ENCODE peak calls at places on chromosomes 5 and 9, in five cellular contexts. D is neural progenitor cell, R is GM23338, L is GM23248, A is HCT116. S is an unnamed sample.

GRCh38 chr5:30040483-30041116 is 1152.9 kb upstream of the CDH6 start:
- DNase-seq in A (peak; percentile 15), R (peak; percentile 87), L (peak; percentile 52), D (peak; percentile 75), S (peak; percentile 72)

GRCh38 chr5:5542654-5543053 is 120.2 kb downstream of the ICE1 start:
- DNase-seq in A (no peak), R (no peak), L (no peak), D (no peak), S (no peak)

GRCh38 chr5:57216714-57217113 is 42.9 kb downstream of the GPBP1 start:
- DNase-seq in D (no peak), L (peak; percentile 71), R (no peak), A (no peak), S (no peak)

GRCh38 chr5:6781711-6782110 is 68.5 kb downstream of the TENT4A start:
- DNase-seq in D (no peak), L (peak; percentile 39), R (no peak), A (no peak), S (no peak)

GRCh38 chr9:70496244-70496643 is 81.8 kb upstream of the KLF9 start:
- DNase-seq in A (no peak), D (no peak), R (no peak), L (no peak), S (no peak)

GRCh38 chr9:28839778-28840430 is 1266.6 kb upstream of the C9orf72 start:
- DNase-seq in L (no peak), D (no peak), R (no peak), A (no peak), S (no peak)

GRCh38 chr5:179817071-179817840 is 3.4 kb upstream of the SQSTM1 start:
- DNase-seq in A (no peak), R (peak; percentile 58), D (peak; percentile 52), L (peak; percentile 46), S (no peak)

GRCh38 chr5:71782771-71783770 is 64.0 kb downstream of the CARTPT start:
- DNase-seq in R (peak; percentile 97), A (peak; percentile 59), D (peak; percentile 89), L (peak; percentile 92), S (peak; percentile 90)

GRCh38 chr9:278651-279050 is 64.0 kb downstream of the DOCK8 start:
- DNase-seq in R (no peak), D (no peak), L (no peak), A (no peak), S (no peak)

GRCh38 chr9:91222457-91222856 is 139.3 kb downstream of the AUH start:
- DNase-seq in A (no peak), L (no peak), R (no peak), D (no peak), S (no peak)

GRCh38 chr9:95626885-95627558 is 110.3 kb upstream of the PTCH1 start:
- DNase-seq in R (no peak), D (no peak), A (no peak), L (peak; percentile 20), S (no peak)

GRCh38 chr9:32378993-32379729 is 5.3 kb upstream of the ACO1 start:
- DNase-seq in D (peak; percentile 80), A (peak; percentile 67), L (peak; percentile 85), R (peak; percentile 84), S (peak; percentile 83)

GRCh38 chr9:96585426-96585825 is 34.2 kb downstream of the CDC14B start:
- DNase-seq in L (peak; percentile 16), A (no peak), R (no peak), D (no peak), S (no peak)

GRCh38 chr9:100515578-100516494 is 42.9 kb downstream of the TMEFF1 start:
- DNase-seq in R (peak; percentile 23), L (no peak), A (no peak), D (peak; percentile 16), S (peak; percentile 40)

GRCh38 chr5:72480836-72481235 is 26.4 kb downstream of the ZNF366 start:
- DNase-seq in D (no peak), L (no peak), A (no peak), R (no peak), S (peak; percentile 59)

GRCh38 chr9:38024036-38024681 is 44.9 kb downstream of the SHB start:
- DNase-seq in L (peak; percentile 80), A (no peak), D (peak; percentile 63), R (peak; percentile 62), S (peak; percentile 71)

GRCh38 chr5:160542840-160543239 is 121.2 kb downstream of the PTTG1 start:
- DNase-seq in L (no peak), R (no peak), D (no peak), A (no peak), S (no peak)

GRCh38 chr5:178432421-178433272 is 157.5 kb downstream of the COL23A1 start:
- DNase-seq in A (no peak), L (no peak), R (no peak), D (no peak), S (no peak)

GRCh38 chr5:154165886-154166285 is 24.6 kb upstream of the GALNT10 start:
- DNase-seq in R (peak; percentile 42), D (peak; percentile 37), A (no peak), L (no peak), S (no peak)

GRCh38 chr5:126370796-126371718 is 52.2 kb upstream of the GRAMD2B start:
- DNase-seq in A (no peak), D (no peak), L (peak; percentile 74), R (peak; percentile 41), S (peak; percentile 47)

GRCh38 chr9:77019810-77020437 is 469 bp downstream of the FOXB2 start:
- DNase-seq in D (peak; percentile 27), R (no peak), L (no peak), A (no peak), S (no peak)

GRCh38 chr9:126160067-126160853 is 166.4 kb upstream of the MVB12B start:
- DNase-seq in R (no peak), A (no peak), L (no peak), D (no peak), S (no peak)

GRCh38 chr9:114524401-114524800 is 19.1 kb upstream of the WHRN start:
- DNase-seq in L (no peak), R (no peak), A (no peak), D (no peak), S (no peak)

GRCh38 chr9:90841213-90841612 is 39.6 kb downstream of the SYK start:
- DNase-seq in R (no peak), L (no peak), A (no peak), D (no peak), S (no peak)

GRCh38 chr5:101806410-101806809 is 489.7 kb downstream of the SLCO4C1 start:
- DNase-seq in R (no peak), A (no peak), D (no peak), L (no peak), S (no peak)

GRCh38 chr9:93326056-93326455 is 125.4 kb upstream of the FAM120A start:
- DNase-seq in A (no peak), R (no peak), D (no peak), L (peak; percentile 30), S (no peak)

GRCh38 chr5:125717209-125717608 is 706.0 kb upstream of the GRAMD2B start:
- DNase-seq in A (no peak), D (no peak), R (no peak), L (peak; percentile 14), S (peak; percentile 10)

GRCh38 chr5:91058575-91058974 is 324.5 kb downstream of the ARRDC3 start:
- DNase-seq in R (no peak), D (no peak), A (no peak), L (no peak), S (peak; percentile 72)

GRCh38 chr9:83060557-83060956 is 2.4 kb downstream of the RASEF start:
- DNase-seq in R (no peak), A (no peak), L (no peak), D (no peak), S (peak; percentile 38)

GRCh38 chr5:1412163-1412562 is 33.1 kb downstream of the SLC6A3 start:
- DNase-seq in L (no peak), A (no peak), D (no peak), R (no peak), S (no peak)

GRCh38 chr5:158884827-158885512 is 214.7 kb downstream of the EBF1 start:
- DNase-seq in L (no peak), R (no peak), A (no peak), D (no peak), S (no peak)

GRCh38 chr9:82363236-82363635 is 374.7 kb downstream of the SPATA31D1 start:
- DNase-seq in D (no peak), L (no peak), A (no peak), R (no peak), S (no peak)

GRCh38 chr9:12958708-12959107 is 183.9 kb downstream of the LURAP1L start:
- DNase-seq in L (no peak), D (no peak), A (no peak), R (no peak), S (no peak)

GRCh38 chr5:91151947-91152346 is 231.2 kb downstream of the ARRDC3 start:
- DNase-seq in A (no peak), D (no peak), R (peak; percentile 28), L (peak; percentile 88), S (peak; percentile 62)

GRCh38 chr5:139571543-139571942 is 10.4 kb downstream of the UBE2D2 start:
- DNase-seq in A (no peak), R (no peak), L (no peak), D (no peak), S (no peak)

GRCh38 chr5:139569276-139569955 is 8.3 kb downstream of the UBE2D2 start:
- DNase-seq in D (no peak), R (no peak), L (peak; percentile 58), A (no peak), S (no peak)

GRCh38 chr5:139575313-139575646 is 14.1 kb downstream of the UBE2D2 start:
- DNase-seq in D (no peak), L (no peak), R (no peak), A (no peak), S (no peak)

GRCh38 chr5:139574641-139575312 is 13.6 kb downstream of the UBE2D2 start:
- DNase-seq in A (no peak), D (peak; percentile 60), R (peak; percentile 71), L (peak; percentile 62), S (peak; percentile 63)

GRCh38 chr5:139571966-139572365 is 10.8 kb downstream of the UBE2D2 start:
- DNase-seq in D (no peak), L (no peak), R (no peak), A (no peak), S (no peak)
- H3K79me2 ChIP-seq in D (peaks cover 100% of the 10 kb centered on the region), L (peaks cover 100% of the 10 kb centered on the region), R (peaks cover 100% of the 10 kb centered on the region), A (peaks cover 96% of the 10 kb centered on the region), S (peaks cover 100% of the 10 kb centered on the region)

GRCh38 chr9:134967547-134967930 is 49.8 kb upstream of the FCN1 start:
- DNase-seq in L (no peak), A (no peak), D (no peak), R (no peak), S (no peak)
- TF ChIP-seq EZH2phosphoT487 in L (no peak), A (no peak), D (no peak), R (no peak), S (no peak)

GRCh38 chr5:14252793-14253192 is 109.7 kb downstream of the TRIO start:
- DNase-seq in A (no peak), R (no peak), D (no peak), L (no peak), S (no peak)

GRCh38 chr5:14251733-14252132 is 108.6 kb downstream of the TRIO start:
- DNase-seq in L (no peak), D (no peak), A (no peak), R (no peak), S (no peak)

GRCh38 chr5:14250778-14251711 is 107.9 kb downstream of the TRIO start:
- DNase-seq in L (no peak), R (no peak), D (no peak), A (no peak), S (no peak)

GRCh38 chr5:14249258-14250093 is 106.3 kb downstream of the TRIO start:
- DNase-seq in R (no peak), D (no peak), A (no peak), L (no peak), S (no peak)

GRCh38 chr5:14250094-14250777 is 107.1 kb downstream of the TRIO start:
- DNase-seq in L (peak; percentile 93), D (peak; percentile 85), A (no peak), R (peak; percentile 86), S (peak; percentile 61)
- H3K4me2 ChIP-seq in L (peak overlapping the region; percentile 36), D (no peak overlapping the region), A (no peak overlapping the region), R (no peak overlapping the region), S (peak overlapping the region; percentile 58)

GRCh38 chr5:39019231-39019630 is 55.0 kb downstream of the RICTOR start:
- DNase-seq in A (no peak), R (no peak), L (no peak), D (no peak), S (no peak)
- H3K79me2 ChIP-seq in A (peaks cover 20% of the 10 kb centered on the region), R (peaks cover 30% of the 10 kb centered on the region), L (peaks cover 68% of the 10 kb centered on the region), D (peaks cover 24% of the 10 kb centered on the region), S (peaks cover 30% of the 10 kb centered on the region)